ENCODE peak calls at places on chromosome 21, in five cellular contexts. N is tibial nerve; B is NCI-H2227 treated with DMSO at 0.1 percent for 48 hours; L is activated CD4-positive, alpha-beta T cell treated with anti-CD3 and anti-CD28 coated beads, Interleukin-2, amount 50 U/mL, for 1 hour; W is CD8-positive, alpha-beta T cell. D is an unnamed sample.
A peak's percentile ranks its signal among the peaks of the same experiment; 100 is the strongest.

GRCh38 chr21:44024895-44025353 is 12.8 kb downstream of the TRAPPC10 start:
- DNase-seq in W (no peak), N (no peak), B (no peak), L (no peak), D (no peak)

GRCh38 chr21:45590726-45591618 is 48.7 kb upstream of the SLC19A1 start:
- DNase-seq in W (peak; percentile 21), B (no peak), N (no peak), L (peak; percentile 36), D (peak; percentile 53)

GRCh38 chr21:45990741-45991605 is 9.4 kb downstream of the COL6A1 start:
- DNase-seq in L (no peak), W (no peak), N (peak; percentile 9), B (no peak), D (no peak)

GRCh38 chr21:36668713-36669112 is 30.2 kb upstream of the SIM2 start:
- DNase-seq in W (no peak), B (no peak), N (no peak), L (no peak), D (no peak)

GRCh38 chr21:36695671-36696389 is 3.1 kb upstream of the SIM2 start:
- DNase-seq in L (no peak), W (no peak), N (no peak), B (no peak), D (no peak)

GRCh38 chr21:41947596-41948403 is 6.0 kb downstream of the C2CD2 start:
- DNase-seq in W (no peak), N (no peak), B (no peak), L (no peak), D (no peak)

GRCh38 chr21:21690068-21690665 is 692.0 kb downstream of the NCAM2 start:
- DNase-seq in L (no peak), W (no peak), B (no peak), N (no peak), D (no peak)

GRCh38 chr21:44681861-44682579 is at the start of gene KRTAP12-1:
- DNase-seq in N (no peak), L (no peak), B (no peak), W (no peak), D (no peak)

GRCh38 chr21:43902441-43902840 is 37.4 kb downstream of the AGPAT3 start:
- DNase-seq in B (no peak), L (no peak), W (no peak), N (no peak), D (no peak)

GRCh38 chr21:45487161-45487806 is 55.0 kb downstream of the SLC19A1 start:
- DNase-seq in N (no peak), W (no peak), L (no peak), B (no peak), D (no peak)

GRCh38 chr21:34845521-34846213 is 176.9 kb downstream of the CLIC6 start:
- DNase-seq in W (no peak), N (no peak), L (no peak), B (no peak), D (peak; percentile 70)

GRCh38 chr21:25515484-25516405 is 91.5 kb downstream of the MRPL39 start:
- DNase-seq in W (no peak), L (no peak), B (no peak), N (no peak), D (no peak)

GRCh38 chr21:34534522-34534921 is 22.5 kb upstream of the KCNE1 start:
- DNase-seq in N (no peak), L (no peak), B (no peak), W (no peak), D (no peak)

GRCh38 chr21:37734846-37735245 is 181.4 kb downstream of the KCNJ6 start:
- DNase-seq in W (no peak), B (no peak), L (no peak), N (no peak), D (no peak)

GRCh38 chr21:41641821-41642368 is 125.0 kb downstream of the RIPK4 start:
- DNase-seq in N (peak; percentile 43), W (no peak), L (no peak), B (no peak), D (no peak)

D was measured in activated T-helper 2 cell treated with anti-CD3 and anti-CD28 coated beads, Interferon-gamma antibody, Interleukin-2, Interleukin-4, amounts not matched to agents 10 μg/mL and 5 μg/mL and 100 μg/mL, durations not matched to agents 14 hours and 24 hours and 36 hours.